ENCODE peak calls at places on chromosome 18, in six cellular contexts. One of them, this sample, is unnamed.

GRCh38 chr18:30920356-30920755 is 122.2 kb downstream of the DSC3 start:
- DNase-seq in T-helper 17 cell: no peak
- DNase-seq in smooth muscle cell of the brain vasculature: no peak
- DNase-seq in H7: no peak
- DNase-seq in fibroblast of the conjunctiva: no peak
- DNase-seq in immature natural killer cell: no peak
- DNase-seq in this sample: no peak

GRCh38 chr18:23468753-23469459 is 15.8 kb downstream of the RIOK3 start:
- DNase-seq in immature natural killer cell: no peak
- DNase-seq in smooth muscle cell of the brain vasculature: no peak
- DNase-seq in fibroblast of the conjunctiva: no peak
- DNase-seq in T-helper 17 cell: no peak
- DNase-seq in H7: no peak
- DNase-seq in this sample: no peak

GRCh38 chr18:62784966-62785413 is 69.6 kb downstream of the PHLPP1 start:
- DNase-seq in H7: no peak
- DNase-seq in smooth muscle cell of the brain vasculature: no peak
- DNase-seq in T-helper 17 cell: no peak
- DNase-seq in fibroblast of the conjunctiva: no peak
- DNase-seq in immature natural killer cell: no peak
- DNase-seq in this sample: peak; percentile 87

GRCh38 chr18:41850781-41851180 is 104.3 kb upstream of the PIK3C3 start:
- DNase-seq in smooth muscle cell of the brain vasculature: no peak
- DNase-seq in T-helper 17 cell: no peak
- DNase-seq in immature natural killer cell: no peak
- DNase-seq in H7: no peak
- DNase-seq in fibroblast of the conjunctiva: no peak
- DNase-seq in this sample: no peak

GRCh38 chr18:24544141-24544498 is 83.7 kb downstream of the HRH4 start:
- DNase-seq in fibroblast of the conjunctiva: no peak
- DNase-seq in T-helper 17 cell: no peak
- DNase-seq in immature natural killer cell: no peak
- DNase-seq in H7: peak; percentile 17
- DNase-seq in smooth muscle cell of the brain vasculature: no peak
- DNase-seq in this sample: peak; percentile 75

GRCh38 chr18:48481092-48481491 is 57.7 kb upstream of the CTIF start:
- DNase-seq in T-helper 17 cell: no peak
- DNase-seq in immature natural killer cell: no peak
- DNase-seq in smooth muscle cell of the brain vasculature: no peak
- DNase-seq in H7: no peak
- DNase-seq in fibroblast of the conjunctiva: no peak
- DNase-seq in this sample: no peak

GRCh38 chr18:5894613-5895299 is 566 bp downstream of the TMEM200C start:
- DNase-seq in H7: peak; percentile 84
- DNase-seq in immature natural killer cell: no peak
- DNase-seq in T-helper 17 cell: no peak
- DNase-seq in smooth muscle cell of the brain vasculature: no peak
- DNase-seq in fibroblast of the conjunctiva: no peak
- DNase-seq in this sample: peak; percentile 82

GRCh38 chr18:48927286-48928080 is 23.3 kb downstream of the SMAD7 start:
- DNase-seq in immature natural killer cell: no peak
- DNase-seq in smooth muscle cell of the brain vasculature: no peak
- DNase-seq in T-helper 17 cell: no peak
- DNase-seq in H7: no peak
- DNase-seq in fibroblast of the conjunctiva: no peak
- DNase-seq in this sample: peak; percentile 64

GRCh38 chr18:24633121-24633520 is 172.7 kb downstream of the HRH4 start:
- DNase-seq in immature natural killer cell: no peak
- DNase-seq in T-helper 17 cell: no peak
- DNase-seq in fibroblast of the conjunctiva: no peak
- DNase-seq in smooth muscle cell of the brain vasculature: no peak
- DNase-seq in H7: no peak
- DNase-seq in this sample: peak; percentile 40

GRCh38 chr18:45895339-45895738 is 69.9 kb downstream of the SIGLEC15 start:
- DNase-seq in smooth muscle cell of the brain vasculature: no peak
- DNase-seq in H7: no peak
- DNase-seq in immature natural killer cell: no peak
- DNase-seq in T-helper 17 cell: no peak
- DNase-seq in fibroblast of the conjunctiva: no peak
- DNase-seq in this sample: no peak

GRCh38 chr18:54109131-54109683 is 115.3 kb downstream of the MBD2 start:
- DNase-seq in smooth muscle cell of the brain vasculature: no peak
- DNase-seq in T-helper 17 cell: no peak
- DNase-seq in fibroblast of the conjunctiva: no peak
- DNase-seq in H7: no peak
- DNase-seq in immature natural killer cell: no peak
- DNase-seq in this sample: no peak

GRCh38 chr18:23826850-23827620 is 137.8 kb downstream of the LAMA3 start:
- DNase-seq in H7: no peak
- DNase-seq in T-helper 17 cell: no peak
- DNase-seq in immature natural killer cell: no peak
- DNase-seq in smooth muscle cell of the brain vasculature: no peak
- DNase-seq in fibroblast of the conjunctiva: no peak
- DNase-seq in this sample: no peak

GRCh38 chr18:73244411-73244810 is 376.6 kb upstream of the NETO1 start:
- DNase-seq in smooth muscle cell of the brain vasculature: peak; percentile 33
- DNase-seq in immature natural killer cell: no peak
- DNase-seq in H7: no peak
- DNase-seq in fibroblast of the conjunctiva: peak; percentile 10
- DNase-seq in T-helper 17 cell: no peak
- DNase-seq in this sample: no peak

GRCh38 chr18:54257015-54257414 is 12.3 kb upstream of the POLI start:
- DNase-seq in fibroblast of the conjunctiva: no peak
- DNase-seq in T-helper 17 cell: no peak
- DNase-seq in smooth muscle cell of the brain vasculature: no peak
- DNase-seq in H7: no peak
- DNase-seq in immature natural killer cell: no peak
- DNase-seq in this sample: no peak

GRCh38 chr18:2978626-2979025 is 34.3 kb downstream of the LPIN2 start:
- DNase-seq in fibroblast of the conjunctiva: peak; percentile 70
- DNase-seq in immature natural killer cell: no peak
- DNase-seq in smooth muscle cell of the brain vasculature: peak; percentile 86
- DNase-seq in H7: no peak
- DNase-seq in T-helper 17 cell: no peak
- DNase-seq in this sample: no peak

GRCh38 chr18:45412577-45412976 is 202.7 kb upstream of the SLC14A2 start:
- DNase-seq in immature natural killer cell: no peak
- DNase-seq in T-helper 17 cell: no peak
- DNase-seq in fibroblast of the conjunctiva: no peak
- DNase-seq in smooth muscle cell of the brain vasculature: no peak
- DNase-seq in H7: no peak
- DNase-seq in this sample: no peak

GRCh38 chr18:43596106-43596712 is 318.9 kb upstream of the SYT4 start:
- DNase-seq in smooth muscle cell of the brain vasculature: no peak
- DNase-seq in T-helper 17 cell: no peak
- DNase-seq in H7: no peak
- DNase-seq in immature natural killer cell: no peak
- DNase-seq in fibroblast of the conjunctiva: peak; percentile 18
- DNase-seq in this sample: peak; percentile 88

GRCh38 chr18:50203801-50204604 is 9.1 kb upstream of the MYO5B start:
- DNase-seq in smooth muscle cell of the brain vasculature: no peak
- DNase-seq in H7: peak; percentile 75
- DNase-seq in T-helper 17 cell: no peak
- DNase-seq in fibroblast of the conjunctiva: peak; percentile 21
- DNase-seq in immature natural killer cell: no peak
- DNase-seq in this sample: peak; percentile 96

GRCh38 chr18:28176674-28176932 is 327 bp downstream of the CDH2 start:
- DNase-seq in H7: no peak
- DNase-seq in T-helper 17 cell: no peak
- DNase-seq in smooth muscle cell of the brain vasculature: no peak
- DNase-seq in fibroblast of the conjunctiva: no peak
- DNase-seq in immature natural killer cell: no peak
- DNase-seq in this sample: no peak

GRCh38 chr18:56902653-56903052 is 244.2 kb upstream of the BOD1L2 start:
- DNase-seq in H7: no peak
- DNase-seq in fibroblast of the conjunctiva: no peak
- DNase-seq in T-helper 17 cell: no peak
- DNase-seq in smooth muscle cell of the brain vasculature: no peak
- DNase-seq in immature natural killer cell: peak; percentile 39
- DNase-seq in this sample: peak; percentile 34

GRCh38 chr18:44320619-44321460 is 359.8 kb upstream of the SETBP1 start:
- DNase-seq in smooth muscle cell of the brain vasculature: no peak
- DNase-seq in T-helper 17 cell: no peak
- DNase-seq in immature natural killer cell: no peak
- DNase-seq in fibroblast of the conjunctiva: no peak
- DNase-seq in H7: no peak
- DNase-seq in this sample: peak; percentile 20

GRCh38 chr18:71784777-71785176 is 759.4 kb downstream of the CBLN2 start:
- DNase-seq in T-helper 17 cell: no peak
- DNase-seq in fibroblast of the conjunctiva: no peak
- DNase-seq in smooth muscle cell of the brain vasculature: no peak
- DNase-seq in immature natural killer cell: no peak
- DNase-seq in H7: peak; percentile 29
- DNase-seq in this sample: peak; percentile 76

GRCh38 chr18:58144671-58145285 is 100.8 kb downstream of the NEDD4L start:
- DNase-seq in immature natural killer cell: no peak
- DNase-seq in fibroblast of the conjunctiva: no peak
- DNase-seq in T-helper 17 cell: no peak
- DNase-seq in smooth muscle cell of the brain vasculature: no peak
- DNase-seq in H7: no peak
- DNase-seq in this sample: peak; percentile 86

GRCh38 chr18:23279931-23280330 is 144.6 kb downstream of the CABLES1 start:
- DNase-seq in H7: no peak
- DNase-seq in fibroblast of the conjunctiva: no peak
- DNase-seq in T-helper 17 cell: no peak
- DNase-seq in immature natural killer cell: no peak
- DNase-seq in smooth muscle cell of the brain vasculature: no peak
- DNase-seq in this sample: peak; percentile 35

GRCh38 chr18:55317832-55318231 is 270.2 kb downstream of the TCF4 start:
- DNase-seq in H7: no peak
- DNase-seq in smooth muscle cell of the brain vasculature: no peak
- DNase-seq in immature natural killer cell: no peak
- DNase-seq in T-helper 17 cell: no peak
- DNase-seq in fibroblast of the conjunctiva: no peak
- DNase-seq in this sample: peak; percentile 95

GRCh38 chr18:3660719-3661118 is 210.7 kb downstream of the TGIF1 start:
- DNase-seq in H7: no peak
- DNase-seq in T-helper 17 cell: no peak
- DNase-seq in smooth muscle cell of the brain vasculature: no peak
- DNase-seq in fibroblast of the conjunctiva: no peak
- DNase-seq in immature natural killer cell: no peak
- DNase-seq in this sample: no peak

GRCh38 chr18:45728341-45729010 is 4.5 kb downstream of the SLC14A1 start:
- DNase-seq in immature natural killer cell: no peak
- DNase-seq in smooth muscle cell of the brain vasculature: no peak
- DNase-seq in fibroblast of the conjunctiva: no peak
- DNase-seq in T-helper 17 cell: no peak
- DNase-seq in H7: no peak
- DNase-seq in this sample: no peak

GRCh38 chr18:22168360-22168921 is 948 bp upstream of the GATA6 start:
- DNase-seq in smooth muscle cell of the brain vasculature: no peak
- DNase-seq in fibroblast of the conjunctiva: no peak
- DNase-seq in H7: peak; percentile 60
- DNase-seq in T-helper 17 cell: no peak
- DNase-seq in immature natural killer cell: peak; percentile 47
- DNase-seq in this sample: peak; percentile 33

GRCh38 chr18:32920796-32921787 is 148.3 kb upstream of the KLHL14 start:
- DNase-seq in immature natural killer cell: no peak
- DNase-seq in smooth muscle cell of the brain vasculature: peak; percentile 60
- DNase-seq in T-helper 17 cell: no peak
- DNase-seq in fibroblast of the conjunctiva: peak; percentile 92
- DNase-seq in H7: no peak
- DNase-seq in this sample: peak; percentile 78

GRCh38 chr18:22348521-22349316 is 69.0 kb downstream of the CTAGE1 start:
- DNase-seq in H7: peak; percentile 85
- DNase-seq in fibroblast of the conjunctiva: no peak
- DNase-seq in T-helper 17 cell: no peak
- DNase-seq in smooth muscle cell of the brain vasculature: no peak
- DNase-seq in immature natural killer cell: peak; percentile 48
- DNase-seq in this sample: peak; percentile 39

This sample was measured in NCI-H69.